ENCODE peak calls at places on chromosomes 16 and 17, in five cellular contexts. One of them, this sample, is unnamed.

GRCh38 chr17:30796016-30796415 is 28.5 kb downstream of the CRLF3 start:
- DNase-seq in activated CD4-positive, alpha-beta T cell treated with anti-CD3 and anti-CD28 coated beads for 48 hours: no peak
- DNase-seq in NCI-H1105 treated with DMSO at 0.1 percent for 48 hours: no peak
- DNase-seq in hypothalamus: no peak
- DNase-seq in IMR-90: peak
- DNase-seq in this sample: peak

GRCh38 chr16:23500866-23501234 is 9.4 kb downstream of the GGA2 start:
- DNase-seq in IMR-90: no peak
- DNase-seq in hypothalamus: no peak
- DNase-seq in activated CD4-positive, alpha-beta T cell treated with anti-CD3 and anti-CD28 coated beads for 48 hours: no peak
- DNase-seq in NCI-H1105 treated with DMSO at 0.1 percent for 48 hours: no peak
- DNase-seq in this sample: no peak

GRCh38 chr17:44331249-44331760 is 6.7 kb upstream of the SLC25A39 start:
- DNase-seq in NCI-H1105 treated with DMSO at 0.1 percent for 48 hours: peak
- DNase-seq in IMR-90: peak
- DNase-seq in hypothalamus: peak
- DNase-seq in activated CD4-positive, alpha-beta T cell treated with anti-CD3 and anti-CD28 coated beads for 48 hours: peak
- DNase-seq in this sample: peak

GRCh38 chr17:14813649-14814048 is 451.5 kb downstream of the PMP22 start:
- DNase-seq in activated CD4-positive, alpha-beta T cell treated with anti-CD3 and anti-CD28 coated beads for 48 hours: peak
- DNase-seq in hypothalamus: no peak
- DNase-seq in NCI-H1105 treated with DMSO at 0.1 percent for 48 hours: peak
- DNase-seq in IMR-90: no peak
- DNase-seq in this sample: peak

GRCh38 chr16:11163761-11164261 is 92.2 kb downstream of the SOCS1 start:
- DNase-seq in activated CD4-positive, alpha-beta T cell treated with anti-CD3 and anti-CD28 coated beads for 48 hours: no peak
- DNase-seq in hypothalamus: no peak
- DNase-seq in NCI-H1105 treated with DMSO at 0.1 percent for 48 hours: no peak
- DNase-seq in IMR-90: no peak
- DNase-seq in this sample: no peak

GRCh38 chr17:40535924-40536717 is 29.2 kb downstream of the CCR7 start:
- DNase-seq in activated CD4-positive, alpha-beta T cell treated with anti-CD3 and anti-CD28 coated beads for 48 hours: no peak
- DNase-seq in hypothalamus: no peak
- DNase-seq in IMR-90: no peak
- DNase-seq in NCI-H1105 treated with DMSO at 0.1 percent for 48 hours: no peak
- DNase-seq in this sample: no peak

GRCh38 chr17:29828676-29829291 is 101.2 kb downstream of the SSH2 start:
- DNase-seq in activated CD4-positive, alpha-beta T cell treated with anti-CD3 and anti-CD28 coated beads for 48 hours: no peak
- DNase-seq in hypothalamus: no peak
- DNase-seq in NCI-H1105 treated with DMSO at 0.1 percent for 48 hours: no peak
- DNase-seq in IMR-90: no peak
- DNase-seq in this sample: no peak

GRCh38 chr16:49620158-49620867 is 235.6 kb downstream of the ZNF423 start:
- DNase-seq in NCI-H1105 treated with DMSO at 0.1 percent for 48 hours: no peak
- DNase-seq in activated CD4-positive, alpha-beta T cell treated with anti-CD3 and anti-CD28 coated beads for 48 hours: no peak
- DNase-seq in hypothalamus: no peak
- DNase-seq in IMR-90: peak
- DNase-seq in this sample: peak

GRCh38 chr17:39816272-39816671 is 47.8 kb downstream of the IKZF3 start:
- DNase-seq in NCI-H1105 treated with DMSO at 0.1 percent for 48 hours: no peak
- DNase-seq in hypothalamus: no peak
- DNase-seq in activated CD4-positive, alpha-beta T cell treated with anti-CD3 and anti-CD28 coated beads for 48 hours: no peak
- DNase-seq in IMR-90: no peak
- DNase-seq in this sample: no peak

GRCh38 chr17:28327031-28327607 is 8.1 kb downstream of the TMEM97 start:
- DNase-seq in NCI-H1105 treated with DMSO at 0.1 percent for 48 hours: no peak
- DNase-seq in hypothalamus: no peak
- DNase-seq in activated CD4-positive, alpha-beta T cell treated with anti-CD3 and anti-CD28 coated beads for 48 hours: peak
- DNase-seq in IMR-90: peak
- DNase-seq in this sample: peak

GRCh38 chr17:73272906-73273218 is 11.2 kb upstream of the CPSF4L start:
- DNase-seq in IMR-90: no peak
- DNase-seq in NCI-H1105 treated with DMSO at 0.1 percent for 48 hours: no peak
- DNase-seq in activated CD4-positive, alpha-beta T cell treated with anti-CD3 and anti-CD28 coated beads for 48 hours: no peak
- DNase-seq in hypothalamus: peak
- DNase-seq in this sample: no peak

GRCh38 chr16:88907768-88908167 is 41.3 kb upstream of the PABPN1L start:
- DNase-seq in hypothalamus: no peak
- DNase-seq in activated CD4-positive, alpha-beta T cell treated with anti-CD3 and anti-CD28 coated beads for 48 hours: no peak
- DNase-seq in NCI-H1105 treated with DMSO at 0.1 percent for 48 hours: no peak
- DNase-seq in IMR-90: peak
- DNase-seq in this sample: no peak

GRCh38 chr17:17325228-17325627 is 22.1 kb downstream of the NT5M start:
- DNase-seq in NCI-H1105 treated with DMSO at 0.1 percent for 48 hours: no peak
- DNase-seq in IMR-90: no peak
- DNase-seq in hypothalamus: no peak
- DNase-seq in activated CD4-positive, alpha-beta T cell treated with anti-CD3 and anti-CD28 coated beads for 48 hours: no peak
- DNase-seq in this sample: no peak

GRCh38 chr17:59423137-59423703 is 91.8 kb downstream of the YPEL2 start:
- DNase-seq in NCI-H1105 treated with DMSO at 0.1 percent for 48 hours: no peak
- DNase-seq in IMR-90: peak
- DNase-seq in activated CD4-positive, alpha-beta T cell treated with anti-CD3 and anti-CD28 coated beads for 48 hours: no peak
- DNase-seq in hypothalamus: no peak
- DNase-seq in this sample: peak

GRCh38 chr16:11233727-11234376 is 22.2 kb downstream of the SOCS1 start:
- DNase-seq in activated CD4-positive, alpha-beta T cell treated with anti-CD3 and anti-CD28 coated beads for 48 hours: peak
- DNase-seq in NCI-H1105 treated with DMSO at 0.1 percent for 48 hours: no peak
- DNase-seq in IMR-90: no peak
- DNase-seq in hypothalamus: no peak
- DNase-seq in this sample: no peak

GRCh38 chr16:56970934-56971767 is 9.4 kb downstream of the CETP start:
- DNase-seq in NCI-H1105 treated with DMSO at 0.1 percent for 48 hours: no peak
- DNase-seq in activated CD4-positive, alpha-beta T cell treated with anti-CD3 and anti-CD28 coated beads for 48 hours: no peak
- DNase-seq in IMR-90: peak
- DNase-seq in hypothalamus: no peak
- DNase-seq in this sample: no peak